ENCODE peak calls at places on chromosomes 7 and 10, in ten cellular contexts. Y, U, J, B, S, L, O, F, C and M are unnamed samples.

GRCh38 chr7:40715053-40715430 is 580.2 kb downstream of the SUGCT start:
- DNase-seq in Y (no peak), U (no peak), J (no peak), B (no peak), S (no peak), L (no peak), O (no peak), F (no peak), C (no peak), M (no peak)

GRCh38 chr7:16318989-16319915 is 102.1 kb downstream of the CRPPA start:
- DNase-seq in Y (no peak), U (peak; percentile 42), J (peak; percentile 74), B (no peak), S (peak; percentile 82), L (no peak), O (peak; percentile 37), F (no peak), C (no peak), M (peak; percentile 64)

GRCh38 chr7:16847381-16847860 is 34.4 kb downstream of the AGR3 start:
- DNase-seq in Y (peak; percentile 38), U (no peak), J (peak; percentile 44), B (no peak), S (peak; percentile 95), L (no peak), O (peak; percentile 98), F (no peak), C (no peak), M (peak; percentile 20)

GRCh38 chr10:132514841-132515521 is 22.6 kb upstream of the INPP5A start:
- DNase-seq in Y (peak; percentile 24), U (no peak), J (no peak), B (no peak), S (no peak), L (no peak), O (no peak), F (peak; percentile 36), C (no peak), M (no peak)

GRCh38 chr7:5354460-5355279 is 69.0 kb downstream of the TNRC18 start:
- DNase-seq in Y (peak; percentile 59), U (no peak), J (no peak), B (peak; percentile 99), S (peak; percentile 17), L (peak; percentile 84), O (no peak), F (peak; percentile 77), C (no peak), M (no peak)

GRCh38 chr7:107501593-107501992 is 31.7 kb downstream of the GPR22 start:
- DNase-seq in Y (no peak), U (peak; percentile 60), J (peak; percentile 8), B (peak; percentile 56), S (peak; percentile 59), L (no peak), O (peak; percentile 59), F (peak; percentile 54), C (no peak), M (peak; percentile 48)

GRCh38 chr7:144670251-144670650 is 165.6 kb downstream of the TPK1 start:
- DNase-seq in Y (no peak), U (peak; percentile 53), J (peak; percentile 8), B (no peak), S (peak; percentile 48), L (no peak), O (no peak), F (peak; percentile 21), C (no peak), M (no peak)

GRCh38 chr10:83218205-83218604 is 921.1 kb upstream of the GHITM start:
- DNase-seq in Y (no peak), U (no peak), J (no peak), B (peak; percentile 6), S (no peak), L (no peak), O (no peak), F (no peak), C (no peak), M (no peak)

GRCh38 chr7:31882187-31882586 is 188.0 kb downstream of the PDE1C start:
- DNase-seq in Y (no peak), U (no peak), J (no peak), B (no peak), S (no peak), L (peak; percentile 78), O (peak; percentile 41), F (peak; percentile 56), C (no peak), M (no peak)

GRCh38 chr10:93121311-93121710 is 47.6 kb downstream of the CYP26A1 start:
- DNase-seq in Y (no peak), U (no peak), J (no peak), B (no peak), S (no peak), L (no peak), O (no peak), F (no peak), C (no peak), M (no peak)

GRCh38 chr10:33157108-33157507 is 177.4 kb downstream of the NRP1 start:
- DNase-seq in Y (no peak), U (peak; percentile 68), J (peak; percentile 21), B (no peak), S (peak; percentile 98), L (no peak), O (peak; percentile 58), F (no peak), C (no peak), M (peak; percentile 67)

GRCh38 chr10:33154590-33154989 is 179.9 kb downstream of the NRP1 start:
- DNase-seq in Y (no peak), U (no peak), J (no peak), B (no peak), S (no peak), L (no peak), O (no peak), F (no peak), C (no peak), M (no peak)

GRCh38 chr10:33153968-33154327 is 180.5 kb downstream of the NRP1 start:
- DNase-seq in Y (no peak), U (no peak), J (no peak), B (no peak), S (no peak), L (no peak), O (no peak), F (no peak), C (no peak), M (no peak)

GRCh38 chr10:33153266-33153967 is 181.1 kb downstream of the NRP1 start:
- DNase-seq in Y (no peak), U (no peak), J (no peak), B (no peak), S (no peak), L (no peak), O (no peak), F (no peak), C (no peak), M (no peak)

DNA sequence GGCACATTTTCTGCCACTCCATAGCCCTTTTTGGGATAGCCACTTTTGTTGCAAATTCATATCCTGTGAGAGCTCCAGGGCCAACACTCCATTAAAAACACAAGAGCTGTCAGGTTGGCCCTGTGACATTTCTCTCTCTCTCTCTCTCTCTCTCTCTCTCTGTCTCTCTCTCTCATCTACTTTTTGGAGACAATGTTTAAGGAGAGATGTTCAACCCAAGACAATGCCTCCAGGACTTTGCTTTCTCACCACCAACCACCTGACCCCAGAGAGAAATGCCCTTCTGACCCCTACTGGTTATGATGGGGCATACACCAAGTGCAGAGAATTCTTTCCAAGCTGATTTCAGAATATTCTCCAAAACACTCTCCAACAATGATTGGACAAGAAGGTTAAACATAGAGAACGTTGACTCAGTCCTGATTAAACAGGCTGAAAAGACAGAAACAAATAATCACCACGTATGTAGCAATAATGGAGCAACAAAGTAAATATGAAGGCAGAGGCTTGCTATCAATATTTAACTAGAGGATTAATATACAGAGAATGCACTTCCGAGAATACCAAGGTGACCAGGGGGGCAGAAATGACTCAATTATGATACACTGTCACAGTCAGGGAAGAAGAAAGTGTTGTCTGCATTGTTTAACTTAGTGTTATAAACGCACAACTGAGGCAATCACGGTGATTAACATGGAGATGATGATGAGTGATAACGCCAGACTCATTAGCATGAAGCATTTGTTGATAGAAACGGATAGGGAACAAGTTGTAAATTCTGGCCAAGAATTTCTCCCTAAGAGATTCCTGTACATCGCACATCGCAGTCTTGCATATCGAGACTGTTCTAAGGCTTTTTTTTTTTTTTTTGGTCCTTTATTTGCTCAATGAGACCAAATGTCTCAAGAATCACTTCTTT is 178.5 kb downstream of the NRP1 start:
- DNase-seq in Y (peak; percentile 21), U (peak; percentile 87), J (peak; percentile 55), B (peak; percentile 41), S (peak; percentile 100), L (no peak), O (peak; percentile 98), F (peak; percentile 71), C (no peak), M (peak; percentile 69)
- TF ChIP-seq CTCF in Y (peak; percentile 48), U (peak; percentile 73), J (no peak), B (peak; percentile 75), S (no peak), L (peak; percentile 25), O (peak; percentile 94), F (peak; percentile 77), C (peak; percentile 64), M (peak; percentile 77)

GRCh38 chr7:127809285-127809702 is 157.3 kb downstream of the SND1 start:
- DNase-seq in Y (no peak), U (peak; percentile 63), J (peak; percentile 48), B (peak; percentile 54), S (peak; percentile 37), L (no peak), O (no peak), F (no peak), C (no peak), M (peak; percentile 67)
- H3K27ac ChIP-seq in Y (no peak overlapping the region), U (no peak overlapping the region), J (no peak overlapping the region), B (peak overlapping the region; percentile 64), S (no peak overlapping the region), L (no peak overlapping the region), O (no peak overlapping the region), F (no peak overlapping the region), C (no peak overlapping the region), M (no peak overlapping the region)

GRCh38 chr7:46742608-46743000 is 821.5 kb upstream of the IGFBP3 start:
- DNase-seq in Y (no peak), U (no peak), J (no peak), B (no peak), S (no peak), L (no peak), O (no peak), F (no peak), C (no peak), M (no peak)
- TF ChIP-seq CTCF in Y (no peak), U (no peak), J (no peak), B (no peak), S (no peak), L (no peak), O (no peak), F (no peak), C (no peak), M (no peak)

DNA sequence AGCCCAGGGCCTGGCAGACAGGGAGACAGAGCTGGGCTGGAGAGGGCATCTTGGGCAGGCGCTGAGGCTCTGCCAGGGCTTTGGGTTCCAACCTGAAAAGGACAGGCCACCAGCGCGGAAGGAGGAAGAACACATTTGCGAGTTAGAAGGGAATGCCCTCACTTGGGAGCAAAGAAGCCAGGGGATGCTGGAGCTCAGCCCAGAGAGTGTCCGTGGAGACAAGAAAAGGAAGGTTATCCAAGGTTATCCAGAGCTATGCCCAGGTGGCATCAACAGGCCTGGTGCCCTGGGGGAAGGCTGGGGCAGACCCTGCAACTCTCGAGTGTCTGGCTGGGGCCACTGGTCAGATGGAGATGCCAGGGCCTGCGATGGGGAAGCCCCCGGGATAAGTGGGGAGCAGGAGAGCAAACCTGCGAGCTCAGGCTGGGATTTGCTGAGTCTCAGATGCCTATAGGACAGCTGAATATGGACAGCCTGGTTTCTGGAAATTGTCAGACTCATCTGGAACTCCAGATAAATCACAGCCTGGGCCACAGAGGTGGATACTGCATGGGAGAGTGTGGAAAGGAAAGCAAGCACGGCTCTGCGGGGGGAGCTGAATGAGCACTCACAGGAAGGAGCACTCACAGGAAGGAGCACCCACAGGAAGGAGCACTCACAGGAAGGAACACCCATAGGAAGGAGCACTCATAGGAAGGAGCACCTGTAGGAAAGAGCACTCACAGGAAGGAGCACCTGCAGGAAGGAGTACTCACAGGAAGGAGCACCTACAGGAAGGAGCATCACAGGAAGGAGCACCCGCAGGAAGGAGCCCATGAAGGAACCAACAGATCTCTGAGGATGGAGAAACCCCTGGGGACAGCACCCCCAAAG is 152.1 kb downstream of the ADAM12 start:
- DNase-seq in Y (no peak), U (no peak), J (no peak), B (peak; percentile 74), S (no peak), L (no peak), O (no peak), F (no peak), C (no peak), M (no peak)
- H3K27ac ChIP-seq in Y (no peak overlapping the region), U (no peak overlapping the region), J (no peak overlapping the region), B (peak overlapping the region; percentile 91), S (no peak overlapping the region), L (peak overlapping the region; percentile 48), O (no peak overlapping the region), F (no peak overlapping the region), C (no peak overlapping the region), M (no peak overlapping the region)